ENCODE peak calls at places on chromosomes 11 and 22, in six cellular contexts. U is psoas muscle, N is PC-3, P is neural progenitor cell, M is left ventricle myocardium inferior, S is pancreas. E is an unnamed sample.
A peak's percentile ranks its signal among the peaks of the same experiment; 100 is the strongest.

GRCh38 chr11:123166095-123166559 is 28.9 kb downstream of the CLMP start:
- DNase-seq in U (no peak), N (peak; percentile 57), P (peak; percentile 70), M (peak; percentile 36), S (no peak), E (peak; percentile 44)

GRCh38 chr22:43980996-43981395 is 25.8 kb downstream of the SAMM50 start:
- DNase-seq in U (no peak), N (no peak), P (no peak), M (no peak), S (no peak), E (no peak)

GRCh38 chr11:27812341-27812740 is 112.1 kb upstream of the BDNF start:
- DNase-seq in U (no peak), N (no peak), P (no peak), M (no peak), S (no peak), E (no peak)

GRCh38 chr11:119483881-119484371 is 61.0 kb upstream of the THY1 start:
- DNase-seq in U (no peak), N (no peak), P (no peak), M (no peak), S (no peak), E (no peak)

GRCh38 chr11:61187505-61188130 is 15.7 kb upstream of the PGA3 start:
- DNase-seq in U (peak; percentile 69), N (peak; percentile 91), P (peak; percentile 90), M (peak; percentile 66), S (peak; percentile 63), E (peak; percentile 88)

GRCh38 chr22:20402960-20403778 is 9.2 kb downstream of the ZNF74 start:
- DNase-seq in U (no peak), N (no peak), P (no peak), M (no peak), S (no peak), E (no peak)

GRCh38 chr22:30636226-30637077 is 871 bp downstream of the SLC35E4 start:
- DNase-seq in U (peak; percentile 46), N (peak; percentile 6), P (peak; percentile 14), M (peak; percentile 29), S (peak; percentile 58), E (no peak)

GRCh38 chr11:31817054-31817620 is 6.0 kb upstream of the PAX6 start:
- DNase-seq in U (no peak), N (no peak), P (peak; percentile 86), M (no peak), S (no peak), E (no peak)

GRCh38 chr22:29009148-29009547 is 52.5 kb downstream of the C22orf31 start:
- DNase-seq in U (no peak), N (no peak), P (no peak), M (no peak), S (no peak), E (no peak)

GRCh38 chr11:65625628-65626342 is 10.2 kb downstream of the PCNX3 start:
- DNase-seq in U (peak; percentile 62), N (no peak), P (peak; percentile 72), M (peak; percentile 70), S (peak; percentile 38), E (peak; percentile 38)

GRCh38 chr11:12691473-12691872 is 17.3 kb downstream of the TEAD1 start:
- DNase-seq in U (no peak), N (no peak), P (no peak), M (no peak), S (no peak), E (no peak)

GRCh38 chr11:94800394-94800793 is 32.2 kb downstream of the AMOTL1 start:
- DNase-seq in U (no peak), N (no peak), P (no peak), M (no peak), S (peak; percentile 47), E (no peak)

GRCh38 chr11:63673579-63673978 is 2.4 kb upstream of the ATL3 start:
- DNase-seq in U (no peak), N (peak; percentile 47), P (no peak), M (no peak), S (no peak), E (no peak)

GRCh38 chr11:121552160-121552559 is 99.4 kb upstream of the SORL1-AS1 start:
- DNase-seq in U (no peak), N (no peak), P (no peak), M (no peak), S (no peak), E (no peak)

GRCh38 chr11:12312132-12312531 is 65.2 kb upstream of the PARVA start:
- DNase-seq in U (no peak), N (no peak), P (no peak), M (no peak), S (no peak), E (no peak)

GRCh38 chr11:63944987-63945386 is 6.2 kb downstream of the NAA40 start:
- DNase-seq in U (peak; percentile 63), N (no peak), P (no peak), M (peak; percentile 45), S (peak; percentile 48), E (no peak)

DNA sequence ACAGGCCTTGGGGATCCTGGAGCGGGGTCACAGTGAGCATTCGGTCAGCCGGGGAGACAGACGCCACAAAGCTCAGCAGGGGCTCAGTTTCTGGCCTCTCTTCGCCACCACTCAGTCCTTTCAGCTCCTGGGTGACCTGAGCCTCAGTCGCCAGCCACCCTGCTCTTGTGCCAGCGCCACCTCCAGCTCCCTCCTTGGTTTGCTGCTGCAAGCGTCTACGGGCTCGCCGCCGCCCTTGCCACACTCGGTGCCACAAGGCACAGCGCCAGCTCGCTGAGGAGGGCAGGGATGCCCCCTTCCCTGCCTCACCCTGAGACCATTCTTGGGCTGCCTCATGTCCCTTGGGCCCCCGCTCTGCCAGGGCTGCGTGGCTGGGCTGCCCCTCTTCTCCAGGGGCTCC is 1.5 kb upstream of the EEF1G start:
- DNase-seq in U (no peak), N (no peak), P (no peak), M (no peak), S (peak; percentile 75), E (no peak)
- H3K4me3 ChIP-seq in U (peak overlapping the region; percentile 90), N (peak overlapping the region; percentile 94), P (peak overlapping the region; percentile 100), M (peak overlapping the region; percentile 94), S (peak overlapping the region; percentile 73), E (peak overlapping the region; percentile 67)

DNA sequence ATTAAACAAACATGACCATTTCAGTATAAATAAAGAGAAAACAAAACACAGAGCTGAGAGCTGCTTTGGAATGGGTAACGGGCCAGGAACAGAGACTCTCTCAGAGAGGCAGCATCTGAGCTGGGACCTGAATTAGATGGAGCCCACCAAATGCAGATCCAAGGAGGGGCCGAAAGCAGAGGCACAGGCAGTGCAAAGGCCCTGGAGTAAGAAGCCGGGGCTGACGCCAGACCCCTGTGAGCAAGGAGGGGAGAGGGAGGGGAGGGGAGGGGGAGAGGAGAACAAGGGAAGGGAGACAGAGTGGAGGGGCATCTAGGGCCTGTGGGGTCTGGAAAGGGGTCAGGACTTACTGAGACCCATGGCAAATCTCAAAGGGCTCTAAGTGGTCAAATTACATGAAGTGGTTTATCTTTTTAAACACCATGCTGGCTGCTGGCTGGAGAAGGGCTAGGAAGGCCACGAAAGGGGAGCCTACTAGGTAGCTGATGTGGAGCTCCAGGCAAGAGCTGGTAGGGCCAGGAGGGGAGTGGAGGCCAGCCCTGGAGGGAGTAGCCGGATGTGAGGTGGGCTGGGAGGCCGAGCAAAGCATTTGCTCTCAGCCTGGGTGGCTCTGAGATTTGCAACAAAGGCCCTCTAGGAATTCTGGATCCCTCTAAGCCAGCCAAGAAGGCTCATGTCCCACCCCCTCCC is 3.2 kb downstream of the OSBPL5 start:
- DNase-seq in U (no peak), N (no peak), P (no peak), M (no peak), S (no peak), E (no peak)
- H3K27ac ChIP-seq in U (no peak overlapping the region), N (no peak overlapping the region), P (no peak overlapping the region), M (peak overlapping the region; percentile 93), S (no peak overlapping the region), E (no peak overlapping the region)

GRCh38 chr11:68010058-68011041 is at the start of gene ALDH3B1:
- DNase-seq in U (peak; percentile 94), N (peak; percentile 90), P (peak; percentile 57), M (peak; percentile 90), S (peak; percentile 92), E (peak; percentile 99)

GRCh38 chr11:68007498-68008380 is 2.4 kb upstream of the ALDH3B1 start:
- DNase-seq in U (no peak), N (no peak), P (no peak), M (no peak), S (peak; percentile 55), E (no peak)

GRCh38 chr11:68009391-68010000 is 631 bp upstream of the ALDH3B1 start:
- DNase-seq in U (no peak), N (peak; percentile 67), P (no peak), M (no peak), S (no peak), E (no peak)

GRCh38 chr11:68006606-68007166 is 2.8 kb upstream of the UNC93B1 start:
- DNase-seq in U (no peak), N (no peak), P (no peak), M (no peak), S (peak; percentile 18), E (no peak)

DNA sequence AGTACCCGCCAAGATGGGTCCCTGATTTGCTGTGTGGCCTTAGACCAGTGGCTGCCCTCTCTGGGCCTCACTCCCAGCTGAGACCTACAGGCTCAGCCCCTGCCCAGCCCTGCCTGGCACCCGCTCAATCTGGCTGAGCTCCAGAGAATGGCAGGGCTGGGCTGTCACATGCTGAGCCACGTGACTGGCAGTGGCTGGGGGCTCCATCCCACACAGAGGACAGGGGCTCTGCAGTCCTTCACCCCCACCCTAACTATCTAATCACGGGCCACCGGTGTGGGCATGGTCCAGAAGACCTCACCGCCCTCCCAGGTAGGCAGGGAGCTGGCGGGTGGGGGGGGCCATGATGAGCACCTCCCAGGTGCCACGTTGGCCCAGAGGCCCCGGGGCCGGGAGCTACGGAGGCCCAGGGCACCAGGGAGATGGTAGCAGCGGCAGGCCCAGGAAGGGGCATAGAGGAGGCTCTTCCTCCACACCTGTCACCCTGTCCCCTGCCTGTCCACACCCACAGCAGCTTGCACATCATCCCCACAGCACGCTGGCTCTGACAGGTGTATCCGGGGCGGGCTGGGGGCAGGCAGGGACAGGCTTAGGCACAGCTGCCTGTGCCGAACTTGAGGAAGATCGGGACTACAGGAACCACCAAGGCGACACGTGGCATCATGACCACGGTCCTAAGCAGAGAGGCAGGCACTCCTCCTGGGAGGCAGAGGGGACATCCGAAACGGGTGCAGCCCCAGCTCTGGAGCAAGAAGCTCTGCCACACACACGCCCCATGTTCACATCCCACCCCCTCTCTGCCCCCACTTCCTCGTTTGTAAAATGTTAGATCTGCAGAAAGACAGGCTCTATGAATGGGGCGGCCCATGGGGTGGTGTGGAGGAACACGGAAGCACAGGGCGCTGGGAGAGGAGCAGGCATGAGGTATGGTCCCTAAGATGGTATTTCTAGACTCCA is 1.5 kb upstream of the ALDH3B1 start:
- DNase-seq in U (no peak), N (no peak), P (no peak), M (no peak), S (peak; percentile 87), E (peak; percentile 56)
- H3K4me3 ChIP-seq in U (no peak overlapping the region), N (no peak overlapping the region), P (no peak overlapping the region), M (no peak overlapping the region), S (peak overlapping the region; percentile 22), E (no peak overlapping the region)

GRCh38 chr22:46587067-46587471 is 33.1 kb upstream of the GRAMD4 start:
- DNase-seq in U (no peak), N (no peak), P (no peak), M (no peak), S (no peak), E (no peak)

GRCh38 chr22:46586123-46586519 is 34.1 kb upstream of the GRAMD4 start:
- DNase-seq in U (no peak), N (no peak), P (peak; percentile 9), M (no peak), S (peak; percentile 21), E (no peak)

GRCh38 chr22:46587492-46588278 is 32.5 kb upstream of the GRAMD4 start:
- DNase-seq in U (no peak), N (no peak), P (no peak), M (peak; percentile 48), S (peak; percentile 44), E (no peak)

GRCh38 chr22:46585340-46586122 is 34.7 kb upstream of the GRAMD4 start:
- DNase-seq in U (no peak), N (no peak), P (peak; percentile 1), M (no peak), S (peak; percentile 20), E (no peak)

GRCh38 chr22:46586531-46587011 is 33.6 kb upstream of the GRAMD4 start:
- DNase-seq in U (no peak), N (no peak), P (no peak), M (no peak), S (no peak), E (no peak)
- H3K27ac ChIP-seq in U (no peak overlapping the region), N (no peak overlapping the region), P (no peak overlapping the region), M (peak overlapping the region; percentile 94), S (no peak overlapping the region), E (no peak overlapping the region)

E was measured in SJSA1.